ENCODE peak calls at places on chromosomes 1 and 21, in seven cellular contexts. P is fibroblast of lung; S is naive thymus-derived CD4-positive, alpha-beta T cell; Y is astrocyte; E is SK-N-SH; I is heart left ventricle; C is endothelial cell of umbilical vein. L is an unnamed sample. For H3K4me1, the result is how much of the 10 kb centered on the place peaks cover.

GRCh38 chr1:110176299-110176956 is 26.1 kb downstream of the SLC6A17 start:
- DNase-seq in E (peak), I (no peak), C (peak), P (no peak), Y (no peak), S (no peak), L (peak)

GRCh38 chr21:42653492-42654061 is at the start of gene PDE9A:
- DNase-seq in C (no peak), I (peak), P (no peak), S (no peak), E (peak), Y (no peak), L (peak)

GRCh38 chr1:1039145-1039910 is 19.4 kb downstream of the AGRN start:
- DNase-seq in P (no peak), E (no peak), C (no peak), Y (no peak), I (no peak), S (no peak), L (no peak)

GRCh38 chr1:7257225-7257624 is 472.0 kb downstream of the CAMTA1 start:
- DNase-seq in I (no peak), C (no peak), Y (no peak), E (no peak), S (no peak), P (no peak), L (no peak)

GRCh38 chr1:110608247-110608646 is 2.1 kb upstream of the KCNA2 start:
- DNase-seq in Y (no peak), S (no peak), C (no peak), E (no peak), I (no peak), P (no peak), L (no peak)

GRCh38 chr1:218408942-218409341 is 63.8 kb downstream of the TGFB2 start:
- DNase-seq in P (no peak), S (no peak), I (no peak), Y (no peak), C (no peak), E (no peak), L (peak)

GRCh38 chr1:162373541-162374375 is 2.9 kb downstream of the SPATA46 start:
- DNase-seq in S (no peak), Y (peak), C (no peak), P (no peak), E (no peak), I (no peak), L (no peak)

GRCh38 chr1:171245458-171246064 is 2.7 kb upstream of the FMO1 start:
- DNase-seq in C (peak), P (peak), I (no peak), E (peak), Y (peak), S (no peak), L (peak)

GRCh38 chr1:2016123-2016522 is 3.0 kb upstream of the GABRD start:
- DNase-seq in E (no peak), P (no peak), Y (no peak), I (no peak), C (no peak), S (no peak), L (no peak)

GRCh38 chr1:10979483-10979920 is 33.0 kb upstream of the TARDBP start:
- DNase-seq in P (no peak), S (no peak), C (peak), I (peak), E (no peak), Y (peak), L (no peak)

GRCh38 chr1:145750444-145750843 is 31.1 kb downstream of the CD160 start:
- DNase-seq in S (no peak), Y (no peak), C (no peak), I (no peak), P (no peak), E (no peak), L (peak)
- H3K27ac ChIP-seq in S (no peak), Y (no peak), C (no peak), I (no peak), P (no peak), E (peak), L (peak)

GRCh38 chr1:226632169-226632884 is 83.8 kb downstream of the STUM start:
- DNase-seq in C (no peak), Y (no peak), P (no peak), I (peak), E (no peak), S (no peak), L (no peak)
- H3K4me1 ChIP-seq in C (under half), Y (under half), P (under half), I (under half), E (under half), S (under half), L (under half)

DNA sequence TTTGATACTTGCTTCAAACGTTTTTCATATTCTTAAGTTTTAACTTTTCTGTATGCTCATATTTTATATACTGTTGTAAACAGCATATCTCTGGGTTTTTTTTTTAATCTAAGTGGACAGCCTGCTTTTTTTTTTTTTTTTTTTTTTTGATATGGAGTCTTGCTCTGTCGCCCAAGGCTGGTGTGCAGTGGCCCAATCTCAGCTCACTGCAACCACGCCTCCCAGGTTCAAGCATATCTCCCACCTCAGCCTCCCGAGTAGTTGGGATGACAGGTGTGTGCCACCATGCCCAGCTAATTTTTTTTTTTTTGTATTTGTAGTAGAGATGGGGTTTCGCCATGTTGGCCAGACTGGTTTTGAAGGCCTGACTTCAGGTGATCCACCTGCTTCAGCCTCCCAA is 1.2 kb downstream of the TBCE start:
- DNase-seq in C (no peak), E (no peak), P (no peak), Y (no peak), S (no peak), I (no peak), L (no peak)
- H3K27ac ChIP-seq in C (no peak), E (no peak), P (no peak), Y (no peak), S (no peak), I (no peak), L (no peak)

GRCh38 chr1:40390857-40391256 is 17.3 kb downstream of the SMAP2 start:
- DNase-seq in Y (no peak), S (no peak), I (no peak), P (no peak), C (no peak), E (no peak), L (no peak)
- H3K4me1 ChIP-seq in Y (under half), S (half or more), I (under half), P (under half), C (under half), E (under half), L (under half)

L was measured in A673.